ENCODE peak calls at places on chromosomes 7 and 10, in five cellular contexts. One of them, this sample, is unnamed.

GRCh38 chr10:11017575-11018425 is at the start of gene CELF2:
- DNase-seq in SHP77: no peak
- DNase-seq in NCI-H460: no peak
- DNase-seq in HEK293T: peak
- DNase-seq in NB4: no peak
- DNase-seq in this sample: no peak

GRCh38 chr10:120480848-120481247 is 23.8 kb downstream of the PLPP4 start:
- DNase-seq in SHP77: no peak
- DNase-seq in NCI-H460: no peak
- DNase-seq in NB4: no peak
- DNase-seq in HEK293T: no peak
- DNase-seq in this sample: no peak

GRCh38 chr7:39392151-39392550 is 174.1 kb upstream of the YAE1 start:
- DNase-seq in SHP77: no peak
- DNase-seq in HEK293T: no peak
- DNase-seq in NB4: no peak
- DNase-seq in NCI-H460: no peak
- DNase-seq in this sample: no peak

GRCh38 chr10:98636921-98637329 is 190.2 kb upstream of the HPS1 start:
- DNase-seq in NCI-H460: no peak
- DNase-seq in SHP77: no peak
- DNase-seq in NB4: no peak
- DNase-seq in HEK293T: no peak
- DNase-seq in this sample: no peak

GRCh38 chr7:100679129-100679926 is 5.8 kb downstream of the GNB2 start:
- DNase-seq in HEK293T: no peak
- DNase-seq in NCI-H460: no peak
- DNase-seq in SHP77: no peak
- DNase-seq in NB4: no peak
- DNase-seq in this sample: no peak

GRCh38 chr7:35365523-35365922 is 111.6 kb upstream of the TBX20 start:
- DNase-seq in NB4: peak
- DNase-seq in NCI-H460: no peak
- DNase-seq in SHP77: no peak
- DNase-seq in HEK293T: no peak
- DNase-seq in this sample: no peak

GRCh38 chr10:74079914-74080590 is 70.6 kb downstream of the AP3M1 start:
- DNase-seq in NB4: peak
- DNase-seq in SHP77: no peak
- DNase-seq in HEK293T: no peak
- DNase-seq in NCI-H460: no peak
- DNase-seq in this sample: no peak

GRCh38 chr7:130632111-130632510 is 36.4 kb downstream of the COPG2 start:
- DNase-seq in NB4: no peak
- DNase-seq in NCI-H460: no peak
- DNase-seq in HEK293T: no peak
- DNase-seq in SHP77: no peak
- DNase-seq in this sample: no peak

GRCh38 chr10:5292196-5292735 is 72.5 kb upstream of the UCN3 start:
- DNase-seq in SHP77: peak
- DNase-seq in HEK293T: no peak
- DNase-seq in NB4: peak
- DNase-seq in NCI-H460: peak
- DNase-seq in this sample: no peak

GRCh38 chr10:129853236-129853946 is 110.7 kb downstream of the EBF3 start:
- DNase-seq in NB4: peak
- DNase-seq in SHP77: no peak
- DNase-seq in HEK293T: peak
- DNase-seq in NCI-H460: peak
- DNase-seq in this sample: no peak

GRCh38 chr10:13162013-13162364 is 631 bp downstream of the MCM10 start:
- DNase-seq in HEK293T: peak
- DNase-seq in SHP77: no peak
- DNase-seq in NCI-H460: no peak
- DNase-seq in NB4: no peak
- DNase-seq in this sample: no peak

GRCh38 chr7:49294611-49295010 is 370.3 kb downstream of the CDC14C start:
- DNase-seq in NB4: no peak
- DNase-seq in SHP77: no peak
- DNase-seq in NCI-H460: no peak
- DNase-seq in HEK293T: no peak
- DNase-seq in this sample: no peak

GRCh38 chr10:49241365-49241764 is 53.2 kb upstream of the TMEM273 start:
- DNase-seq in SHP77: no peak
- DNase-seq in HEK293T: no peak
- DNase-seq in NCI-H460: no peak
- DNase-seq in NB4: no peak
- DNase-seq in this sample: no peak